ENCODE peak calls at places on chromosomes 2 and 18, in four cellular contexts. X, Q, I and C are unnamed samples.

GRCh38 chr18:53534695-53535094 is 689.8 kb downstream of the MBD2 start:
- DNase-seq in X (no peak), Q (no peak), I (no peak), C (no peak)

GRCh38 chr18:2971741-2972552 is 41.0 kb downstream of the LPIN2 start:
- DNase-seq in X (no peak), Q (no peak), I (no peak), C (no peak)

GRCh38 chr2:9993490-9994165 is 42.1 kb downstream of the GRHL1 start:
- DNase-seq in X (no peak), Q (no peak), I (no peak), C (no peak)

GRCh38 chr2:119929537-119929936 is 83.3 kb upstream of the EPB41L5 start:
- DNase-seq in X (no peak), Q (no peak), I (no peak), C (no peak)

GRCh38 chr2:101371635-101372034 is 15.7 kb downstream of the CREG2 start:
- DNase-seq in X (no peak), Q (no peak), I (no peak), C (no peak)

GRCh38 chr18:7273301-7273911 is 42.5 kb downstream of the LRRC30 start:
- DNase-seq in X (no peak), Q (peak), I (no peak), C (no peak)

GRCh38 chr2:66562337-66562685 is 127.4 kb downstream of the MEIS1 start:
- DNase-seq in X (no peak), Q (no peak), I (no peak), C (no peak)

GRCh38 chr18:14914771-14915170 is 166.8 kb downstream of the ANKRD30B start:
- DNase-seq in X (no peak), Q (no peak), I (no peak), C (no peak)

GRCh38 chr2:31413025-31413424 is 1.5 kb downstream of the XDH start:
- DNase-seq in X (no peak), Q (peak), I (no peak), C (peak)

GRCh38 chr2:61617610-61618009 is 79.5 kb upstream of the XPO1 start:
- DNase-seq in X (no peak), Q (no peak), I (no peak), C (no peak)

GRCh38 chr2:165586019-165586418 is 116.5 kb downstream of the CSRNP3 start:
- DNase-seq in X (no peak), Q (no peak), I (no peak), C (no peak)

GRCh38 chr2:77479895-77480294 is 42.3 kb downstream of the LRRTM4 start:
- DNase-seq in X (no peak), Q (no peak), I (no peak), C (no peak)

GRCh38 chr2:225041871-225042799 is at the start of gene DOCK10:
- DNase-seq in X (no peak), Q (peak), I (no peak), C (peak)

GRCh38 chr2:111919794-111920608 is 21.6 kb downstream of the MERTK start:
- DNase-seq in X (peak), Q (no peak), I (no peak), C (no peak)

GRCh38 chr18:49055787-49056186 is 105.0 kb upstream of the SMAD7 start:
- DNase-seq in X (no peak), Q (peak), I (peak), C (no peak)

GRCh38 chr2:45258251-45258775 is 249.1 kb upstream of the SIX2 start:
- DNase-seq in X (no peak), Q (no peak), I (no peak), C (no peak)
- TF ChIP-seq MAZ in X (no peak), Q (no peak), I (no peak), C (no peak)

GRCh38 chr2:160429248-160430000 is 64.2 kb downstream of the RBMS1 start:
- DNase-seq in X (peak), Q (peak), I (peak), C (peak)
- TF ChIP-seq MAZ in X (no peak), Q (no peak), I (no peak), C (no peak)

GRCh38 chr2:221541131-221541735 is 30.9 kb downstream of the EPHA4 start:
- DNase-seq in X (no peak), Q (no peak), I (no peak), C (no peak)

GRCh38 chr2:221549143-221549542 is 23.0 kb downstream of the EPHA4 start:
- DNase-seq in X (no peak), Q (peak), I (no peak), C (no peak)

GRCh38 chr2:221551864-221552263 is 20.2 kb downstream of the EPHA4 start:
- DNase-seq in X (no peak), Q (no peak), I (no peak), C (no peak)

GRCh38 chr2:221552282-221552681 is 19.8 kb downstream of the EPHA4 start:
- DNase-seq in X (no peak), Q (no peak), I (no peak), C (no peak)

DNA sequence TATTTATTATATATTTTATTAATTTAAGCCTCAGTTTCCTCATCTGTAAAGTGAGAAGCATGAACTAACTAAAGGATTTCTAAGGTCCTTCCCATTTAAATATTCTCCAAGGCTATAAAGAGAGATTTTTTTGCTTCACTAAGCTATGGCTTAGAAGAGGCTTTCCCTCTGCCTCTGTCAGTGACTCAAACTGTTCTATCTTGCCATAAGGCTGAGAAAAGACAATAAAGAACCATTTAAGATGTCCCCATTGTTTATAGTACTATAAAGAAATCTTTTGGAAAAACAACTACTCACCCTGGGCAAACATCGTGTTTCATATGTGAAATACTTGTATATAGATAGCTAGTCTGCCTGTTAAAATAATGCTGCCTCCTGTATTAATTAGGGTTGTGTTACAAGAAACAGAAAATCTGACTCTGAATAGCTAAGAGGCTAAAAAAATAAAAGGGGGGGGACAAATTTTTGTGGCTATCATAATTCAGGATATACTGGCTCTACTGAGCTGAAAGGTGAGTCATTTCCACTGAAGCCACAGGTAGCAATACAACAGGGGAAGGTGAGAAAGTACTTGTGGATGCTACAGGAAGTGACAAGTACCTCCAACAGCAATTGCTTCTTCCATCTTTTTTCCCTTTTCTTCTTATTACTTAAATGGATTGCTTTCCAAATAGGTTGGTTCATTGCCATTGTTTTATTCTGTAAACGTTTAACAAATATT is 25.4 kb downstream of the EPHA4 start:
- DNase-seq in X (no peak), Q (no peak), I (no peak), C (no peak)
- TF ChIP-seq MAZ in X (no peak), Q (no peak), I (no peak), C (no peak)

DNA sequence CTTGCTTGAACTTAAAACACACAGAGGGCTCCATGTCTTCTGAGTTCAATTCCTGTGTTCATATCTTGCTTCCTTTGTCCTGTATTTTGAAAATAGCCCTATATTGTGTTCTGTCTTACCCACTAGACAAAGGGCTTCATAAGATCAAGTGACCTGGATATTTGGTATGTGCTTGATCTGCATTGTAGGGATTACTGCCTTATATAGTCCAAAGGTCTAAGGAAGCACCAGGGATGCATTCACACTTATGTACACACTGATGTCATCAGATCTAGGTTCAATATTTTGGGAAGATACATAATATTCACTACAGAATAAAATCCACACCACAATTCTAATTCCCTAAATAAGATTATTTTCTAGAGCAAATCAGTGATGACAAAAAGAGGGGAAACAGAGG is 278.0 kb upstream of the KYNU start:
- DNase-seq in X (peak), Q (no peak), I (no peak), C (peak)
- TF ChIP-seq MAZ in X (no peak), Q (no peak), I (no peak), C (no peak)

GRCh38 chr2:182144039-182144779 is 158.6 kb downstream of the PPP1R1C start:
- DNase-seq in X (no peak), Q (no peak), I (no peak), C (no peak)
- TF ChIP-seq MAZ in X (no peak), Q (no peak), I (no peak), C (no peak)

GRCh38 chr18:57660961-57661360 is 39.3 kb upstream of the NARS1 start:
- DNase-seq in X (no peak), Q (peak), I (peak), C (no peak)
- TF ChIP-seq MAZ in X (no peak), Q (no peak), I (no peak), C (no peak)

GRCh38 chr18:45197526-45197970 is 417.7 kb upstream of the SLC14A2 start:
- DNase-seq in X (no peak), Q (peak), I (no peak), C (peak)
- TF ChIP-seq MAZ in X (no peak), Q (no peak), I (no peak), C (no peak)

GRCh38 chr2:68420254-68420910 is 46.7 kb downstream of the FBXO48 start:
- DNase-seq in X (no peak), Q (peak), I (no peak), C (no peak)
- TF ChIP-seq MAZ in X (no peak), Q (no peak), I (peak), C (no peak)